ENCODE peak calls at places on chromosomes 11 and 22, in seven cellular contexts. Q, Y, L, M, F, W and N are unnamed samples.

GRCh38 chr11:12900496-12900895 is 108.6 kb upstream of the RASSF10 start:
- DNase-seq in Q (peak), Y (peak), L (no peak), M (no peak), F (no peak), W (peak), N (no peak)

GRCh38 chr11:45239733-45240132 is 46.4 kb downstream of the SYT13 start:
- DNase-seq in Q (no peak), Y (no peak), L (no peak), M (no peak), F (no peak), W (no peak), N (no peak)

GRCh38 chr11:94521684-94522083 is 9.4 kb downstream of the C11orf97 start:
- DNase-seq in Q (no peak), Y (no peak), L (no peak), M (no peak), F (no peak), W (no peak), N (no peak)

GRCh38 chr11:6646631-6647281 is 8.9 kb downstream of the DCHS1 start:
- DNase-seq in Q (no peak), Y (peak), L (no peak), M (no peak), F (no peak), W (no peak), N (no peak)

GRCh38 chr11:119773016-119773415 is 44.0 kb upstream of the NECTIN1 start:
- DNase-seq in Q (no peak), Y (no peak), L (no peak), M (no peak), F (peak), W (no peak), N (peak)

GRCh38 chr11:46686886-46687810 is 13.3 kb downstream of the ARHGAP1 start:
- DNase-seq in Q (peak), Y (peak), L (no peak), M (no peak), F (peak), W (peak), N (peak)

GRCh38 chr11:113137735-113138529 is 176.5 kb upstream of the TTC12 start:
- DNase-seq in Q (no peak), Y (no peak), L (no peak), M (no peak), F (peak), W (no peak), N (peak)

GRCh38 chr11:102620858-102621561 is 4.1 kb downstream of the MMP20 start:
- DNase-seq in Q (peak), Y (peak), L (no peak), M (no peak), F (no peak), W (peak), N (no peak)

GRCh38 chr11:65129649-65130441 is 4.5 kb downstream of the SYVN1 start:
- DNase-seq in Q (no peak), Y (no peak), L (no peak), M (no peak), F (no peak), W (no peak), N (no peak)

GRCh38 chr11:79437981-79438630 is 2.7 kb downstream of the TENM4 start:
- DNase-seq in Q (no peak), Y (peak), L (no peak), M (no peak), F (no peak), W (no peak), N (peak)

GRCh38 chr11:25734592-25735211 is 597.2 kb upstream of the ANO3 start:
- DNase-seq in Q (peak), Y (peak), L (no peak), M (no peak), F (no peak), W (no peak), N (no peak)

GRCh38 chr11:35550374-35551036 is 25.1 kb upstream of the PAMR1 start:
- DNase-seq in Q (peak), Y (peak), L (no peak), M (no peak), F (no peak), W (no peak), N (no peak)

GRCh38 chr11:1297011-1297575 is 12.3 kb downstream of the TOLLIP start:
- DNase-seq in Q (no peak), Y (no peak), L (no peak), M (peak), F (no peak), W (no peak), N (no peak)

GRCh38 chr22:17815703-17816254 is 41.5 kb upstream of the BID start:
- DNase-seq in Q (no peak), Y (no peak), L (no peak), M (no peak), F (no peak), W (no peak), N (no peak)

GRCh38 chr22:20589614-20590476 is 82.4 kb downstream of the MED15 start:
- DNase-seq in Q (no peak), Y (no peak), L (no peak), M (no peak), F (no peak), W (no peak), N (no peak)

GRCh38 chr11:86291466-86292262 is 10.4 kb upstream of the HIKESHI start:
- DNase-seq in Q (peak), Y (peak), L (peak), M (peak), F (peak), W (peak), N (peak)

GRCh38 chr11:35030716-35031213 is 108.2 kb upstream of the CD44 start:
- DNase-seq in Q (peak), Y (peak), L (no peak), M (peak), F (no peak), W (peak), N (peak)

GRCh38 chr11:119210035-119210434 is 3.9 kb downstream of the CBL start:
- DNase-seq in Q (no peak), Y (no peak), L (no peak), M (no peak), F (no peak), W (no peak), N (no peak)

GRCh38 chr11:107858217-107859070 is at the start of gene SLC35F2:
- DNase-seq in Q (peak), Y (peak), L (peak), M (peak), F (peak), W (no peak), N (peak)

GRCh38 chr11:120376547-120377182 is 40.5 kb downstream of the ARHGEF12 start:
- DNase-seq in Q (no peak), Y (no peak), L (no peak), M (no peak), F (no peak), W (no peak), N (no peak)

GRCh38 chr11:2366271-2366670 is 10.8 kb upstream of the CD81 start:
- DNase-seq in Q (no peak), Y (no peak), L (no peak), M (no peak), F (peak), W (no peak), N (peak)

GRCh38 chr22:18023509-18024275 is 669 bp downstream of the MICAL3 start:
- DNase-seq in Q (peak), Y (peak), L (peak), M (peak), F (peak), W (peak), N (peak)

GRCh38 chr11:101010899-101011298 is 118.7 kb downstream of the PGR start:
- DNase-seq in Q (no peak), Y (no peak), L (no peak), M (no peak), F (no peak), W (no peak), N (no peak)

GRCh38 chr11:6576471-6577373 is 26.7 kb downstream of the RRP8 start:
- DNase-seq in Q (peak), Y (peak), L (peak), M (peak), F (peak), W (peak), N (peak)